ENCODE peak calls at places on chromosomes 3 and 15, in six cellular contexts. W, K, P, V, F and G are unnamed samples. For H3K4me1, the result is how much of the 10 kb centered on the place peaks cover.

GRCh38 chr15:57231559-57231958 is 144.7 kb upstream of the CGNL1 start:
- DNase-seq in V (no peak), K (no peak), F (no peak), P (no peak), W (no peak), G (no peak)

GRCh38 chr15:73331991-73332925 is 36.5 kb downstream of the HCN4 start:
- DNase-seq in W (no peak), F (no peak), V (no peak), P (no peak), K (no peak), G (no peak)

GRCh38 chr15:66569461-66570137 is 3.8 kb upstream of the LCTL start:
- DNase-seq in F (no peak), P (peak), V (no peak), K (no peak), W (no peak), G (no peak)

GRCh38 chr3:104886220-104886995 is 480.3 kb upstream of the ALCAM start:
- DNase-seq in V (no peak), F (no peak), P (no peak), W (no peak), K (no peak), G (no peak)

GRCh38 chr15:87500240-87500639 is 756.3 kb downstream of the NTRK3 start:
- DNase-seq in P (no peak), K (no peak), F (no peak), W (no peak), V (no peak), G (no peak)

GRCh38 chr3:180085122-180085710 is 48.5 kb upstream of the PEX5L start:
- DNase-seq in V (no peak), K (no peak), W (peak), P (no peak), F (no peak), G (no peak)

GRCh38 chr3:38006031-38006430 is 15.4 kb downstream of the VILL start:
- DNase-seq in K (no peak), V (no peak), P (no peak), W (no peak), F (no peak), G (no peak)

GRCh38 chr3:23686535-23686934 is 119.2 kb upstream of the UBE2E1 start:
- DNase-seq in V (no peak), W (no peak), P (no peak), F (no peak), K (no peak), G (no peak)

GRCh38 chr3:35338186-35338585 is 301.1 kb upstream of the ARPP21 start:
- DNase-seq in P (no peak), V (no peak), F (no peak), W (no peak), K (no peak), G (no peak)

GRCh38 chr3:188595890-188596376 is 442.0 kb downstream of the LPP start:
- DNase-seq in K (no peak), P (no peak), W (no peak), F (no peak), V (no peak), G (no peak)

GRCh38 chr3:106168941-106169340 is 300.1 kb upstream of the CBLB start:
- DNase-seq in W (no peak), F (no peak), K (no peak), P (no peak), V (no peak), G (no peak)

GRCh38 chr3:100124116-100124767 is 9.9 kb upstream of the FILIP1L start:
- DNase-seq in K (no peak), V (no peak), W (no peak), F (no peak), P (no peak), G (no peak)

GRCh38 chr15:32657941-32658340 is 16.4 kb downstream of the SCG5 start:
- DNase-seq in V (no peak), P (no peak), F (no peak), W (no peak), K (no peak), G (no peak)

GRCh38 chr3:15350141-15350540 is 17.8 kb upstream of the SH3BP5 start:
- DNase-seq in V (no peak), W (no peak), P (no peak), K (no peak), F (no peak), G (no peak)

GRCh38 chr3:126524429-126524988 is 554 bp downstream of the CHST13 start:
- DNase-seq in K (no peak), V (no peak), F (no peak), W (no peak), P (no peak), G (no peak)

GRCh38 chr3:180382781-180383180 is 219.2 kb upstream of the TTC14 start:
- DNase-seq in F (no peak), V (no peak), K (no peak), W (no peak), P (no peak), G (no peak)

GRCh38 chr3:102057781-102058421 is 208.6 kb downstream of the NFKBIZ start:
- DNase-seq in W (peak), V (no peak), K (no peak), F (no peak), P (no peak), G (no peak)

GRCh38 chr15:42073418-42073817 is 20.9 kb downstream of the PLA2G4D start:
- DNase-seq in W (no peak), F (no peak), V (no peak), P (peak), K (no peak), G (no peak)

GRCh38 chr15:90315276-90315982 is 36.7 kb upstream of the ZNF774 start:
- DNase-seq in V (no peak), K (no peak), W (no peak), F (peak), P (peak), G (no peak)

GRCh38 chr15:62757535-62757934 is 285.0 kb upstream of the TPM1 start:
- DNase-seq in V (no peak), K (no peak), F (no peak), W (no peak), P (no peak), G (no peak)

GRCh38 chr3:178856804-178857203 is 214.8 kb downstream of the ZMAT3 start:
- DNase-seq in F (no peak), V (no peak), P (no peak), K (no peak), W (no peak), G (no peak)

GRCh38 chr3:101182734-101183133 is 137.6 kb downstream of the IMPG2 start:
- DNase-seq in V (no peak), K (no peak), W (no peak), F (no peak), P (no peak), G (no peak)

GRCh38 chr3:78861156-78861555 is 906.6 kb downstream of the ROBO1 start:
- DNase-seq in W (no peak), P (no peak), F (no peak), K (no peak), V (no peak), G (no peak)

GRCh38 chr3:45826321-45826720 is 15.6 kb downstream of the LZTFL1 start:
- DNase-seq in V (no peak), F (no peak), K (no peak), P (no peak), W (no peak), G (no peak)

GRCh38 chr3:42849017-42849416 is 26.7 kb downstream of the CYP8B1 start:
- DNase-seq in K (no peak), V (no peak), W (no peak), F (no peak), P (no peak), G (no peak)

GRCh38 chr3:42846682-42847522 is 28.8 kb downstream of the CYP8B1 start:
- DNase-seq in V (no peak), F (no peak), K (no peak), W (peak), P (no peak), G (peak)

GRCh38 chr3:42850263-42850662 is 25.4 kb downstream of the CYP8B1 start:
- DNase-seq in F (no peak), P (no peak), V (no peak), W (no peak), K (no peak), G (no peak)

GRCh38 chr3:42844815-42845214 is 30.9 kb downstream of the CYP8B1 start:
- DNase-seq in K (no peak), P (no peak), V (no peak), W (no peak), F (no peak), G (no peak)

DNA sequence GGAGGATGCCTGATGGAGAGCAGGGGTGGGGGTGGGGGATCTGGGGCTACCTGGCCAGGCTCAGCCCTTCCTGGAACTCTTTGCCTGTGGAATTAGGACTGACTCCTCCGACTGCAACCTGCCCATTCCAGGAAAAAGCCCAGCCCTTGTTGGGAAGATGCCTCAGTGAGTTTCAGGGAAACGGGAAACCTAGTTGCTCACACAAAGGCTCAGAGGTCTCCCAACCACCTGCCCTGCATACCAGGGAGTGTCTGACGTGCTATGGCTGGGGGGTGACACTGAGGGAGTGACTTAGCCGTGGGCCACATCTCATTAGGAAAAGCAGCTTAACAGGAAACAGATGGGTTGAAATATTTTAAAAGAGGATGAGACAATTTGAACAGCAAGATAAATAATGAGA is 27.9 kb downstream of the CYP8B1 start:
- DNase-seq in K (no peak), W (no peak), F (no peak), P (no peak), V (no peak), G (no peak)
- H3K4me1 ChIP-seq in K (under half), W (under half), F (under half), P (half or more), V (under half), G (under half)

GRCh38 chr15:96947830-96948229 is 617.3 kb downstream of the NR2F2 start:
- DNase-seq in K (peak), F (no peak), P (no peak), V (no peak), W (no peak), G (no peak)
- H3K4me3 ChIP-seq in K (peak), F (no peak), P (peak), V (no peak), W (no peak), G (no peak)

GRCh38 chr3:157816296-157816695 is 289.9 kb downstream of the SHOX2 start:
- DNase-seq in F (no peak), P (no peak), W (no peak), K (no peak), V (no peak), G (no peak)
- H3K4me1 ChIP-seq in F (under half), P (under half), W (under half), K (under half), V (under half), G (under half)

DNA sequence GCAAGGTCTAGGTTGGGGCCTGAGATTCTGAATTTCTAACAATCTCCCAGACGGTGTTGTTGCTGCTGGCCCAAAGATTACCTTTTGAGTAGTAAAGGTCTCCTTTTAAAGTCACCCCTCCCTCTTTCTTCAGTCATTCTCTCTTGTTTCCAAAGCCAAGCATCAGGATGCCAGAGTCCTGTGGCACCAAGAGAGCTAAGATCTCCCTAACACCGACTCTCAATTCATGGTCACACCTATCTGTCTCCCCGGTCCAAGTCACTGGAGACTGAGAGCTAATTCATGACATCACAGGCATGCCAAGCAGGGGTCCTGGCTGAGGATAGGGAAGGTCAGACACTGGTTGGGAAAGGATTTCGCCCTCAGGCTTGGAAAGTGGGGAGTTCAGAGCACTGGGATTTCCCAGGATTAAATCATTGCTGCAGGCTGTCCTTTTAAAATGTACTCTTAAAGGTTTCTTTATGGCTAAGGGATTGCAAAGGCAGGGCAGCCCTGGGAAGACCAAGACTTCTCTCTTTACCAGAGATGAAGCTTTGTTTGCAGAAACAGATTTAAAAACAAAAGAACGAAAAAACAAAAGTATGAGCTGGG is 7.3 kb downstream of the SHOX2 start:
- DNase-seq in W (no peak), P (no peak), F (no peak), V (no peak), K (no peak), G (no peak)
- H3K4me3 ChIP-seq in W (no peak), P (no peak), F (no peak), V (no peak), K (no peak), G (no peak)

GRCh38 chr3:161317077-161317476 is 54.2 kb downstream of the SPTSSB start:
- DNase-seq in F (no peak), K (no peak), P (no peak), V (no peak), W (no peak), G (no peak)

GRCh38 chr3:161314836-161315391 is 56.4 kb downstream of the SPTSSB start:
- DNase-seq in K (no peak), W (no peak), F (no peak), P (no peak), V (no peak), G (no peak)

GRCh38 chr3:161310649-161311423 is 60.5 kb downstream of the SPTSSB start:
- DNase-seq in P (no peak), V (peak), K (no peak), W (peak), F (no peak), G (peak)

GRCh38 chr3:161320837-161321236 is 50.5 kb downstream of the SPTSSB start:
- DNase-seq in P (no peak), F (no peak), V (no peak), W (no peak), K (no peak), G (no peak)

GRCh38 chr3:161316006-161316689 is 55.2 kb downstream of the SPTSSB start:
- DNase-seq in K (no peak), F (peak), W (no peak), V (no peak), P (no peak), G (no peak)
- H3K4me1 ChIP-seq in K (under half), F (under half), W (under half), V (under half), P (under half), G (under half)

GRCh38 chr15:81930582-81931369 is 115.0 kb downstream of the MEX3B start:
- DNase-seq in K (no peak), F (no peak), P (no peak), V (no peak), W (no peak), G (no peak)
- H3K4me3 ChIP-seq in K (no peak), F (no peak), P (no peak), V (no peak), W (no peak), G (no peak)

GRCh38 chr3:5126586-5126985 is 4.5 kb downstream of the ARL8B start:
- DNase-seq in K (no peak), W (no peak), V (no peak), P (no peak), F (no peak), G (no peak)
- H3K4me1 ChIP-seq in K (under half), W (under half), V (under half), P (under half), F (under half), G (under half)